ENCODE peak calls at places on chromosome 20, in six cellular contexts. H is tibial artery, O is psoas muscle, B is fibroblast of lung, V is right cardiac atrium, K is tibial nerve. P is an unnamed sample. For H3K27me3, the result is how much of the 10 kb centered on the place peaks cover.

GRCh38 chr20:401682-402495 is 6.2 kb upstream of the RBCK1 start:
- DNase-seq in V (no peak), K (no peak), B (peak), O (no peak), H (peak), P (no peak)

GRCh38 chr20:8853805-8854338 is 215.0 kb upstream of the PLCB4 start:
- DNase-seq in H (no peak), V (no peak), O (no peak), B (peak), K (peak), P (no peak)

GRCh38 chr20:19095762-19096161 is 116.7 kb upstream of the SLC24A3 start:
- DNase-seq in K (no peak), H (no peak), V (no peak), B (no peak), O (no peak), P (no peak)

GRCh38 chr20:6008254-6008653 is 45.6 kb downstream of the LRRN4 start:
- DNase-seq in V (peak), H (peak), K (peak), O (peak), B (peak), P (peak)

GRCh38 chr20:57708694-57709673 is 831 bp downstream of the PMEPA1 start:
- DNase-seq in H (no peak), O (peak), B (no peak), K (no peak), V (peak), P (peak)

GRCh38 chr20:16639027-16639941 is 66.0 kb upstream of the KIF16B start:
- DNase-seq in K (no peak), V (no peak), H (no peak), B (no peak), O (no peak), P (no peak)

GRCh38 chr20:34824026-34824860 is 1.2 kb downstream of the NCOA6 start:
- DNase-seq in H (no peak), B (peak), O (peak), V (peak), K (peak), P (peak)

GRCh38 chr20:32052792-32053362 is 835 bp downstream of the HCK start:
- DNase-seq in B (no peak), K (no peak), V (peak), H (peak), O (peak), P (peak)

GRCh38 chr20:50170549-50171220 is 17.2 kb upstream of the PEDS1 start:
- DNase-seq in H (no peak), B (no peak), K (no peak), V (no peak), O (no peak), P (no peak)

GRCh38 chr20:36519012-36519719 is 22.2 kb upstream of the MYL9 start:
- DNase-seq in H (no peak), K (no peak), V (no peak), O (no peak), B (no peak), P (no peak)

GRCh38 chr20:23629017-23629541 is 8.7 kb downstream of the CST3 start:
- DNase-seq in V (peak), K (peak), H (no peak), B (peak), O (peak), P (no peak)

GRCh38 chr20:2698912-2699311 is 6.3 kb downstream of the EBF4 start:
- DNase-seq in O (no peak), H (peak), B (no peak), V (no peak), K (no peak), P (peak)

GRCh38 chr20:2701671-2702081 is 9.1 kb downstream of the EBF4 start:
- DNase-seq in H (no peak), B (no peak), K (no peak), V (no peak), O (no peak), P (no peak)

GRCh38 chr20:2698186-2698817 is 5.7 kb downstream of the EBF4 start:
- DNase-seq in K (no peak), B (no peak), O (no peak), H (peak), V (no peak), P (peak)

GRCh38 chr20:2700913-2701620 is 8.5 kb downstream of the EBF4 start:
- DNase-seq in K (no peak), H (no peak), O (no peak), B (no peak), V (no peak), P (no peak)

GRCh38 chr20:2699775-2700413 is 7.3 kb downstream of the EBF4 start:
- DNase-seq in O (no peak), B (no peak), K (no peak), H (no peak), V (no peak), P (no peak)
- H3K27me3 ChIP-seq in O (under half), B (under half), K (under half), H (under half), V (under half), P (under half)

DNA sequence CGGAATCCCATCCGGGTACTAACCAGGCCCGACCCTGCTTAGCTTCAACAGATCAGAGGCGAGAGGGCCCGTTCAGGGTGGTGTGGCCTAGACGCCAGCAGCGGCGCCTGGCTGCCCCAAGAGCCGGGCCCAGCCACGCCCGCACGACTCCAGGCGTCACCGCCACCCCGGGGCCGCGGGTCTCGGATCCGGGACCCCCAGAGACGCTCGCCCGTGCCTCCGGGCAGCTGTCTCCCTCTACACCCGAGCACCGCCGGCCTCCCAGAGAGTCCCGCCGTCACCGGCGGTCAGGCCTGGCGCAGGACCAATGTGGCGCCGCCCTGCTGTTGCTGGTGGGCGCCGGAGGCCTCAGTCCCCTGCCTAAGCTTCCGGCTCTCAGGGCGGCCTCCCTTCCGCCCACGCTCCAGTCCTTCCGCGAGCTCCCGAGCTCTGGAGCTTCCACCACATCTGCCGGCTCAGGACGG is 441.2 kb upstream of the DEFB115 start:
- DNase-seq in B (no peak), O (peak), H (no peak), K (no peak), V (peak), P (no peak)
- H3K27me3 ChIP-seq in B (under half), O (under half), H (under half), K (under half), V (under half), P (under half)

GRCh38 chr20:44621325-44621724 is 30.2 kb downstream of the ADA start:
- DNase-seq in K (no peak), O (no peak), H (no peak), B (no peak), V (no peak), P (no peak)
- H3K27me3 ChIP-seq in K (under half), O (under half), H (under half), B (under half), V (under half), P (under half)

GRCh38 chr20:63150911-63151531 is 64.9 kb downstream of the YTHDF1 start:
- DNase-seq in K (no peak), O (no peak), V (peak), H (no peak), B (no peak), P (no peak)

GRCh38 chr20:63153254-63154221 is 62.4 kb downstream of the YTHDF1 start:
- DNase-seq in H (no peak), O (no peak), B (no peak), K (no peak), V (peak), P (no peak)

GRCh38 chr20:63150391-63150898 is 65.5 kb downstream of the YTHDF1 start:
- DNase-seq in B (no peak), O (no peak), H (no peak), K (no peak), V (peak), P (no peak)

GRCh38 chr20:63152322-63153253 is 63.3 kb downstream of the YTHDF1 start:
- DNase-seq in K (no peak), H (no peak), O (peak), B (no peak), V (peak), P (no peak)

GRCh38 chr20:63151554-63152321 is 64.2 kb downstream of the YTHDF1 start:
- DNase-seq in K (no peak), B (peak), O (no peak), V (peak), H (no peak), P (no peak)
- H3K27me3 ChIP-seq in K (under half), B (under half), O (under half), V (under half), H (under half), P (half or more)

DNA sequence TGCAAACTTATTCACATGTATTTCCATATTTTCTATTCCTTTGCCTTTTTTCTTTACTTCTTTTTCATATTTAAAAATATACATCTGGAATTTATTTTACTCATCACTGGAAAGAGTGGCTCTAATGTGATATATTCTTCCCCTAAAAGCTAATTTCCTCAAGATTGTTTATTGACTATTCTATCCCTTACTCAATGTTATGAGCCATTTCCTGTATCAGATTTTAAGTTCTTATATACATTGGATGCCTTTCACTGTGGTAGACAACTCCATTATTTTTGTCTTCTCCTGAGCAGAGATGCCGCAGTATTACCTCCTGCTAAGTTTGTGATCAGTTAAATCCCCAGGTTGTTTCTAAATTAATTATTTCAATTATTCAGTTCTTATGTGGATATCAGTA is 418.4 kb upstream of the JAG1 start:
- DNase-seq in H (no peak), K (no peak), V (no peak), B (no peak), O (no peak), P (no peak)
- H3K27me3 ChIP-seq in H (under half), K (under half), V (under half), B (under half), O (under half), P (under half)

P was measured in sigmoid colon.